ENCODE peak calls at places on chromosomes 5 and 9, in eight cellular contexts. B is GM18507, C is cardiac muscle cell, Z is germinal center, A is posterior vena cava, G is vagina, J is GM19239, Q is NCI-H1048. T is an unnamed sample.

GRCh38 chr5:174849426-174849825 is 125.0 kb downstream of the MSX2 start:
- DNase-seq in A (no peak), Q (no peak), C (no peak), Z (no peak), B (no peak), G (no peak), J (no peak), T (no peak)

GRCh38 chr9:86614871-86615849 is 260.9 kb upstream of the TUT7 start:
- DNase-seq in A (no peak), Q (peak), C (peak), B (no peak), Z (no peak), G (no peak), J (no peak), T (no peak)

GRCh38 chr9:8733096-8733954 is 933.7 kb upstream of the DMAC1 start:
- DNase-seq in Q (no peak), C (peak), A (no peak), Z (no peak), B (no peak), G (no peak), J (no peak), T (peak)

GRCh38 chr9:94210616-94211603 is 48.2 kb upstream of the ZNF169 start:
- DNase-seq in G (no peak), B (no peak), J (no peak), Q (no peak), C (no peak), Z (no peak), A (no peak), T (no peak)

GRCh38 chr5:50709471-50709870 is 43.0 kb downstream of the PARP8 start:
- DNase-seq in Z (no peak), J (no peak), A (no peak), G (no peak), Q (no peak), C (peak), B (no peak), T (no peak)

GRCh38 chr9:121954477-121955175 is 138.5 kb downstream of the TTLL11 start:
- DNase-seq in Q (no peak), Z (no peak), C (peak), G (no peak), A (peak), B (no peak), J (no peak), T (no peak)

GRCh38 chr9:121707477-121708424 is 56.3 kb downstream of the DAB2IP start:
- DNase-seq in C (no peak), J (peak), Z (peak), Q (no peak), B (peak), G (no peak), A (no peak), T (no peak)

GRCh38 chr5:72134226-72134625 is 27.0 kb downstream of the MAP1B start:
- DNase-seq in B (no peak), G (no peak), Z (no peak), J (no peak), A (no peak), C (no peak), Q (no peak), T (no peak)

GRCh38 chr5:41509399-41510175 is 814 bp downstream of the PLCXD3 start:
- DNase-seq in B (no peak), Z (no peak), J (no peak), Q (no peak), A (peak), C (no peak), G (no peak), T (no peak)

GRCh38 chr5:157740211-157740610 is 3.3 kb upstream of the LSM11 start:
- DNase-seq in B (no peak), G (no peak), J (no peak), Q (no peak), C (peak), Z (peak), A (no peak), T (no peak)

GRCh38 chr5:64947801-64948200 is 179.1 kb downstream of the CWC27 start:
- DNase-seq in Q (no peak), Z (no peak), C (no peak), A (no peak), G (no peak), J (no peak), B (no peak), T (no peak)

GRCh38 chr9:106438928-106439327 is 424.0 kb upstream of the ZNF462 start:
- DNase-seq in G (no peak), J (no peak), B (no peak), Z (no peak), C (peak), A (no peak), Q (no peak), T (no peak)

GRCh38 chr5:107900721-107901120 is 230.0 kb upstream of the EFNA5 start:
- DNase-seq in C (no peak), A (no peak), J (no peak), Z (no peak), G (no peak), B (no peak), Q (no peak), T (no peak)

GRCh38 chr5:148306446-148306845 is 5.8 kb upstream of the SPINK7 start:
- DNase-seq in Q (no peak), C (no peak), B (no peak), A (no peak), J (no peak), Z (no peak), G (no peak), T (no peak)

GRCh38 chr5:136232316-136232715 is 39.4 kb upstream of the SMIM32 start:
- DNase-seq in J (no peak), A (no peak), B (no peak), Q (no peak), C (no peak), Z (no peak), G (no peak), T (no peak)

GRCh38 chr5:29379619-29380018 is 1813.9 kb upstream of the CDH6 start:
- DNase-seq in Q (no peak), J (no peak), Z (no peak), B (no peak), C (no peak), G (no peak), A (no peak), T (no peak)

GRCh38 chr5:5906778-5907177 is 471.6 kb downstream of the MED10 start:
- DNase-seq in Q (no peak), A (no peak), C (no peak), G (no peak), J (no peak), B (no peak), Z (no peak), T (no peak)

GRCh38 chr5:172276214-172276613 is 7.3 kb downstream of the UBTD2 start:
- DNase-seq in B (no peak), C (peak), Q (no peak), J (no peak), Z (no peak), G (no peak), A (no peak), T (no peak)